ENCODE peak calls at places on chromosome 1, in nine cellular contexts. M is PC-9, W is GM23248, L is PC-3, K is OCI-LY7, R is hepatocyte, U is HCT116, E is GM23338, T is MM.1S. Z is an unnamed sample.

GRCh38 chr1:67840449-67840848 is 7.2 kb upstream of the GNG12 start:
- DNase-seq in W (peak; percentile 94), R (no peak), U (no peak), K (no peak), E (peak; percentile 65), L (peak; percentile 75), M (peak; percentile 75), T (no peak), Z (no peak)

GRCh38 chr1:192805832-192806323 is 3.0 kb upstream of the RGS2 start:
- DNase-seq in E (peak; percentile 50), R (peak; percentile 85), T (peak; percentile 69), L (peak; percentile 91), W (peak; percentile 93), M (peak; percentile 84), K (peak; percentile 73), U (peak; percentile 82), Z (peak; percentile 50)

GRCh38 chr1:210143465-210144062 is 89.0 kb upstream of the SERTAD4 start:
- DNase-seq in W (peak; percentile 75), M (peak; percentile 41), R (peak; percentile 84), T (peak; percentile 89), L (peak; percentile 95), K (peak; percentile 65), E (peak; percentile 84), U (peak; percentile 58), Z (peak; percentile 51)

GRCh38 chr1:15966081-15966955 is 9.6 kb downstream of the ZBTB17 start:
- DNase-seq in L (no peak), W (peak; percentile 86), E (no peak), T (no peak), M (no peak), U (no peak), R (no peak), K (peak; percentile 44), Z (no peak)

GRCh38 chr1:238701024-238701423 is 685.3 kb upstream of the CHRM3 start:
- DNase-seq in W (no peak), U (no peak), R (no peak), L (no peak), K (no peak), T (no peak), M (no peak), E (peak; percentile 4), Z (no peak)

GRCh38 chr1:105686026-105686425 is 1370.4 kb upstream of the PRMT6 start:
- DNase-seq in W (no peak), R (no peak), U (no peak), E (no peak), M (no peak), T (no peak), L (no peak), K (no peak), Z (no peak)

GRCh38 chr1:187921426-187921825 is 1092.7 kb downstream of the PLA2G4A start:
- DNase-seq in R (peak; percentile 17), L (no peak), W (no peak), M (no peak), U (no peak), T (no peak), K (no peak), E (no peak), Z (no peak)

GRCh38 chr1:94032637-94033036 is 88.3 kb downstream of the ABCA4 start:
- DNase-seq in W (no peak), U (no peak), L (no peak), K (no peak), E (no peak), R (no peak), M (no peak), T (no peak), Z (no peak)

GRCh38 chr1:6278263-6278662 is 17.4 kb upstream of the GPR153 start:
- DNase-seq in U (no peak), E (no peak), L (no peak), K (no peak), R (no peak), T (no peak), M (no peak), W (no peak), Z (no peak)

GRCh38 chr1:52552505-52553371 is at the start of gene TUT4:
- DNase-seq in M (peak; percentile 63), R (peak; percentile 93), K (peak; percentile 85), T (peak; percentile 66), U (peak; percentile 48), L (peak; percentile 66), W (peak; percentile 86), E (peak; percentile 97), Z (peak; percentile 91)

GRCh38 chr1:229066591-229066990 is 204.3 kb upstream of the RAB4A start:
- DNase-seq in R (no peak), T (no peak), U (no peak), K (no peak), E (no peak), M (no peak), L (no peak), W (no peak), Z (no peak)

GRCh38 chr1:204286841-204287387 is 72.8 kb downstream of the PLEKHA6 start:
- DNase-seq in E (no peak), L (peak; percentile 52), M (peak; percentile 88), R (peak; percentile 50), K (peak; percentile 17), T (peak; percentile 92), U (no peak), W (peak; percentile 40), Z (peak; percentile 51)

GRCh38 chr1:38009841-38010180 is 2.7 kb upstream of the UTP11 start:
- DNase-seq in W (no peak), R (no peak), U (no peak), K (no peak), L (no peak), E (no peak), M (no peak), T (no peak), Z (no peak)

GRCh38 chr1:16236091-16236494 is 890 bp downstream of the CPLANE2 start:
- DNase-seq in E (peak; percentile 66), R (no peak), U (peak; percentile 54), W (peak; percentile 58), L (peak; percentile 73), M (peak; percentile 48), K (peak; percentile 69), T (peak; percentile 78), Z (peak; percentile 82)

GRCh38 chr1:109193653-109194590 is 19.8 kb upstream of the SARS1 start:
- DNase-seq in W (peak; percentile 51), M (no peak), L (peak; percentile 75), K (peak; percentile 70), U (no peak), T (peak; percentile 20), R (peak; percentile 59), E (peak; percentile 69), Z (peak; percentile 38)

GRCh38 chr1:204104331-204105222 is 31.7 kb downstream of the SOX13 start:
- DNase-seq in K (peak; percentile 20), E (no peak), T (no peak), W (peak; percentile 34), R (no peak), U (no peak), L (peak; percentile 96), M (peak; percentile 92), Z (no peak)

GRCh38 chr1:37455516-37455915 is 18.9 kb upstream of the ZC3H12A start:
- DNase-seq in W (no peak), L (no peak), T (no peak), E (no peak), K (no peak), U (no peak), M (no peak), R (no peak), Z (no peak)

GRCh38 chr1:207922554-207922953 is 11.6 kb upstream of the CD34 start:
- DNase-seq in L (no peak), R (no peak), K (no peak), U (no peak), T (no peak), E (no peak), M (no peak), W (no peak), Z (no peak)
- H3K9me2 ChIP-seq in L (no peaks in the 10 kb centered on the region), R (no peaks in the 10 kb centered on the region), K (no peaks in the 10 kb centered on the region), U (no peaks in the 10 kb centered on the region), T (no peaks in the 10 kb centered on the region), E (no peaks in the 10 kb centered on the region), M (no peaks in the 10 kb centered on the region), W (no peaks in the 10 kb centered on the region), Z (no peaks in the 10 kb centered on the region)

DNA sequence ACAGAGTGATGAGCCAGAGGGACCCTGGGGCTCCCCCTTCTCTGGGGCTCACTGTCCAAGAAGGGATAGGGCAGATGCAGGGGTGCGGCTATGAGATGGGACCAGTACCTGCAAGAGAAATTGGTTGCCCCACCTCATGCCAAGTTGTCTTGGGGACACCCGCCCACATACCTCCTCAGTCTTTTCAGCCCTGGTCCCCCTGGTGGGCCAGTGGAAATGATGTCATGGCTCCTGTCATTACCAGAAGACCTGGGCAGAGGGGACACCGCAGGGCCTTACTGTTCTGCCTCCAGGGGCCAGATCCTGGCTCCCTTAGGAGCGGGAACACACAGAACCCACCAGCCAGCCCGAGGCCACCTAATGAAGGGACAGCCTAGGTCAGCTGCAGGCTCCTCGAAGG is 63.2 kb downstream of the CDK18 start:
- DNase-seq in W (no peak), E (peak; percentile 24), T (no peak), M (no peak), K (no peak), L (no peak), U (no peak), R (no peak), Z (no peak)
- H3K9me2 ChIP-seq in W (no peaks in the 10 kb centered on the region), E (no peaks in the 10 kb centered on the region), T (no peaks in the 10 kb centered on the region), M (no peaks in the 10 kb centered on the region), K (no peaks in the 10 kb centered on the region), L (no peaks in the 10 kb centered on the region), U (no peaks in the 10 kb centered on the region), R (no peaks in the 10 kb centered on the region), Z (no peaks in the 10 kb centered on the region)

DNA sequence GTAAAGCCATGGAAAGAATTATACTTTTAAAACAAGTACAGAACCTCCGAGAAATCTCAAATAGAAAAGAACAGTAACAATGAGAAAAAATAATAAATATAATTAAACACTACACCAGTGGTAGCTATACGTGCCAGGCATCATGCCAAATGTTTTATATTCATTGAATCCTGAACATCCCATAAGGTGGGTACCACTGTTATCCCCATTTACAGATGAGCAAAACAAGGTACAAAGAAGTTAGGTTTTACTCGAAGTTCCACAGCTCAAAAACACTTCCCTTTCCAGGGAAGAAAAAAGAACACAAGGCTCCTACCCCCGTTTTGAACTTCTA is 33.4 kb downstream of the JAK1 start:
- DNase-seq in T (no peak), M (no peak), R (no peak), W (no peak), E (no peak), K (no peak), U (no peak), L (no peak), Z (no peak)
- H3K9me2 ChIP-seq in T (no peaks in the 10 kb centered on the region), M (no peaks in the 10 kb centered on the region), R (no peaks in the 10 kb centered on the region), W (no peaks in the 10 kb centered on the region), E (peaks cover 4% of the 10 kb centered on the region), K (no peaks in the 10 kb centered on the region), U (no peaks in the 10 kb centered on the region), L (no peaks in the 10 kb centered on the region), Z (no peaks in the 10 kb centered on the region)

DNA sequence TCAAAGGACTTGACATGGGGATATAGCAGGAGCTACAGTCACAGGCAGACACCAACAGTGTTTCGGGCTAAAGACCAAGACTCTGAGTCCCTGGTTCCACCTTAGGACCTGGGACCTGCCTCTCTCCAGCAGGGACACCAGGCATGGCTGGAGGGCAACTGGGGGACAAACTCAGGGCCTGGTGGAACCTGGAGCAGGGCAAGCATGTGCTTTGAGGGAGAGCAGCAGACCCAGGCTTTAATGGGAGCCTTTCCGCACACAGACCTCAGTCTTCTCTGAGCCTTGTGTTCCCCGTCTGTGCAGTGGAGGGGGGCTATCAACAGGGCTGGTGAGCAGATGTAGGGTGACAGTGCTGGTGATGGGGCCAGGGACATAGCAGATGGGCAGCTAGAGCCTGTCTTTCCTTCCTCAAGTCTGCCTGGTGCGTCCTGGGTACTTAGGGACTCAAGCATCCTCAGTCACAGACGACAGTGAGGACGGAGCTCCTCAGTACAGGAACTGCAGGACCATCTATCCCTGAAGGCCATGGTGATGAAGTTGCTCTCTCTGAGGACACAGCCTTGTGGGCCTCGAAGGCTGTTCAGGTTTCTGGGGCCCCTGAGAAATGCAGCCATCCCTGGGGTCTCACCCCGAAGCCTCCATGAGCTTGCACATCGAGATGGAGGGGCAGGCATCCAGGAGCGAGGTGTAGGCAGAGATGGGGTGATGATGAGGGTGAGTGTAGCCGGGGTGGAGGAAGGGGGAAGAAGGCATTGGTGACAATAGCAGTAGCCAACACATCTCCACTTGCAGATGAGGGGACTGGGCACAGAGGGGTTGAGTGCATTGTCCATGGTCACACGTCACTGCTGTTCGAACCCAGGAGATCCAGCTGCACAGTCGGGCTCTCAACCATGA is 593.4 kb downstream of the PTPRU start:
- DNase-seq in E (no peak), L (no peak), T (no peak), R (no peak), U (no peak), W (no peak), K (no peak), M (no peak), Z (no peak)
- H3K9me2 ChIP-seq in E (no peaks in the 10 kb centered on the region), L (no peaks in the 10 kb centered on the region), T (no peaks in the 10 kb centered on the region), R (no peaks in the 10 kb centered on the region), U (no peaks in the 10 kb centered on the region), W (no peaks in the 10 kb centered on the region), K (no peaks in the 10 kb centered on the region), M (no peaks in the 10 kb centered on the region), Z (no peaks in the 10 kb centered on the region)